ENCODE peak calls at places on chromosomes 6 and 20, in four cellular contexts. U is K562, S is HepG2, F is GM12878. L is an unnamed sample.

GRCh38 chr20:48603819-48604405 is 223.9 kb downstream of the PREX1 start:
- DNase-seq in U (no peak), S (no peak), F (no peak), L (no peak)

GRCh38 chr6:96907498-96907897 is 9.8 kb upstream of the NDUFAF4 start:
- DNase-seq in F (peak), U (no peak), S (no peak), L (no peak)

GRCh38 chr20:50594231-50594590 is 84.0 kb downstream of the PTPN1 start:
- DNase-seq in U (no peak), F (no peak), S (no peak), L (no peak)

GRCh38 chr20:40996326-40996725 is 32.3 kb upstream of the TOP1 start:
- DNase-seq in S (no peak), F (no peak), U (no peak), L (no peak)

GRCh38 chr6:166394036-166394892 is 11.5 kb upstream of the MPC1 start:
- DNase-seq in U (no peak), F (no peak), S (peak), L (no peak)

GRCh38 chr6:30981942-30982772 is 1.4 kb upstream of the MUC21 start:
- DNase-seq in S (peak), F (no peak), U (peak), L (peak)

GRCh38 chr6:21856844-21857243 is 263.3 kb downstream of the SOX4 start:
- DNase-seq in F (no peak), S (no peak), U (no peak), L (no peak)

GRCh38 chr6:126842769-126843168 is 275.7 kb upstream of the RSPO3 start:
- DNase-seq in S (no peak), F (no peak), U (no peak), L (no peak)

GRCh38 chr20:58577871-58578615 is 62.8 kb upstream of the APCDD1L start:
- DNase-seq in U (no peak), F (no peak), S (no peak), L (no peak)

DNA sequence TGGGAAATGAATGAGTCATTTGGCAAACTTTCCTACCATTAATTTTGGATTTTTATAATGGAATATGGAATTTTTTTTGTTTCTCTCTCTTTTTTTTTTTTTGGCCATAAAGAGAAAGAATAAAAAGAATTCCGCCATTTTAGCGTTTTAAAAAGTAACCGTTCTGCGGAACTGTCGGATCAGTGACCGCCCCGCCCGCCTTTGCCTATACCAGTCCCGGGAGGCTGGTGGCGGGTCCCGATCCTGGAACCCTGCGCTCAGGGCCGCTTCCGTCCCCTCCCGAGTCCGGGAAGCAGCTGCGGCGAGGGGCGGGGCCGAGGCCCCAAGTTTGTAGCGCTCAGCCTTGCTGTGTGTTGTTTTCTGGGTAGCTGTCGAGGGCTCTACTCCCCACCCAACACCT is 609 bp downstream of the L3MBTL1 start:
- DNase-seq in U (peak), S (no peak), F (no peak), L (peak)
- TF ChIP-seq EZH2 in U (no peak), S (no peak), F (no peak), L (no peak)

GRCh38 chr20:13338999-13339411 is 117.9 kb downstream of the ISM1 start:
- DNase-seq in F (no peak), S (peak), U (no peak), L (no peak)
- TF ChIP-seq JUNB in F (no peak), S (peak), U (no peak), L (no peak)

GRCh38 chr6:122360809-122361208 is 38.6 kb upstream of the HSF2 start:
- DNase-seq in S (no peak), U (no peak), F (no peak), L (no peak)
- H3K4me3 ChIP-seq in S (no peak), U (no peak), F (no peak), L (no peak)

GRCh38 chr20:44747166-44748004 is 1.7 kb downstream of the KCNK15 start:
- DNase-seq in F (no peak), U (peak), S (peak), L (peak)
- TF ChIP-seq EZH2 in F (no peak), U (no peak), S (peak), L (no peak)

DNA sequence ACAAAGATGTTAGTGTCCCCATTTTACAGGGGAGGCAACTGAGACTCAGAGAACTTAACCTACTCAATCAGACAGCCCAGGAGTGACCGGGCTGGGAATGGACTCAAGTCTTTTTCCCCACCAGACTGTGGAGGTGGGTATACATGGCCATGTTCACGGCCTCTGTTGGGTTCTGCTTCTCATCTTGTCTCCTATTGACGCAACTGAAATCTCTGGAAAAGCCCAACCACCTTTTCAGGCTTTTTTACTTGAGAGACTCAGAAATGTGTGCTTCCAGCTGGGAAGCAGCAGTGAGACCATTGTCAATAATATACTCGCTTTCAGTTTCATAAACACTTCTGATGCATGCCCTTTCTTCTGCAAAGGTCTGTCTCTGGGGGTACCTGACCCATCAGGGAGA is 70.7 kb downstream of the SOBP start:
- DNase-seq in S (no peak), F (no peak), U (no peak), L (peak)
- TF ChIP-seq JUNB in S (no peak), F (no peak), U (no peak), L (no peak)

GRCh38 chr6:86936834-86937218 is 502 bp upstream of the HTR1E start:
- DNase-seq in S (no peak), U (no peak), F (no peak), L (peak)
- H3K4me3 ChIP-seq in S (no peak), U (no peak), F (no peak), L (peak)

GRCh38 chr20:15419856-15420255 is 1082.4 kb upstream of the FLRT3 start:
- DNase-seq in S (no peak), U (no peak), F (no peak), L (no peak)
- TF ChIP-seq EZH2 in S (no peak), U (no peak), F (no peak), L (no peak)

GRCh38 chr6:72617721-72618120 is 4.1 kb upstream of the KCNQ5 start:
- DNase-seq in F (no peak), S (no peak), U (no peak), L (no peak)
- TF ChIP-seq JUNB in F (no peak), S (no peak), U (no peak), L (no peak)